ENCODE peak calls at places on chromosome 12, in ten cellular contexts. A is endothelial cell of umbilical vein; W is PC-3; R is HepG2; E is stomach; F is fibroblast of lung; U is left ventricle myocardium inferior; M is prostate gland; I is CD4-positive, CD25-positive, alpha-beta regulatory T cell; P is CD8-positive, alpha-beta memory T cell. Y is an unnamed sample.

GRCh38 chr12:79687711-79688270 is 3.0 kb downstream of the PAWR start:
- DNase-seq in A (peak), W (no peak), R (no peak), E (no peak), F (no peak), U (no peak), M (no peak), I (no peak), P (no peak), Y (no peak)

GRCh38 chr12:97396989-97397388 is 65.6 kb upstream of the RMST start:
- DNase-seq in A (no peak), W (no peak), R (no peak), E (no peak), F (no peak), U (no peak), M (no peak), I (no peak), P (no peak), Y (no peak)

GRCh38 chr12:104691661-104692334 is 235.1 kb downstream of the CHST11 start:
- DNase-seq in A (no peak), W (no peak), R (no peak), E (no peak), F (no peak), U (no peak), M (no peak), I (no peak), P (no peak), Y (no peak)

GRCh38 chr12:6946033-6946919 is 2.5 kb downstream of the C12orf57 start:
- DNase-seq in A (no peak), W (peak), R (peak), E (peak), F (no peak), U (no peak), M (peak), I (peak), P (peak), Y (no peak)

GRCh38 chr12:111160350-111161142 is 208.3 kb downstream of the PHETA1 start:
- DNase-seq in A (no peak), W (no peak), R (no peak), E (no peak), F (no peak), U (no peak), M (no peak), I (no peak), P (no peak), Y (no peak)

GRCh38 chr12:52912711-52913423 is 8.0 kb upstream of the KRT8 start:
- DNase-seq in A (no peak), W (no peak), R (no peak), E (peak), F (no peak), U (no peak), M (no peak), I (no peak), P (no peak), Y (no peak)

GRCh38 chr12:12606793-12607589 is 4.7 kb upstream of the CREBL2 start:
- DNase-seq in A (no peak), W (peak), R (peak), E (no peak), F (peak), U (no peak), M (no peak), I (no peak), P (no peak), Y (no peak)

GRCh38 chr12:89949457-89950195 is 241.0 kb upstream of the ATP2B1 start:
- DNase-seq in A (peak), W (peak), R (peak), E (no peak), F (peak), U (no peak), M (peak), I (peak), P (peak), Y (peak)

GRCh38 chr12:101876861-101877815 is at the start of gene DRAM1:
- DNase-seq in A (peak), W (peak), R (peak), E (peak), F (peak), U (peak), M (peak), I (peak), P (peak), Y (peak)

GRCh38 chr12:92621833-92622232 is 81.0 kb upstream of the PLEKHG7 start:
- DNase-seq in A (no peak), W (peak), R (no peak), E (no peak), F (no peak), U (no peak), M (no peak), I (no peak), P (no peak), Y (no peak)

GRCh38 chr12:50088577-50089335 is 3.6 kb downstream of the SMARCD1 start:
- DNase-seq in A (peak), W (peak), R (peak), E (peak), F (peak), U (no peak), M (peak), I (peak), P (peak), Y (no peak)

GRCh38 chr12:8088574-8088973 is 6.5 kb downstream of the NECAP1 start:
- DNase-seq in A (no peak), W (no peak), R (no peak), E (no peak), F (no peak), U (no peak), M (no peak), I (peak), P (peak), Y (no peak)

GRCh38 chr12:24705741-24706358 is 243.1 kb downstream of the BCAT1 start:
- DNase-seq in A (no peak), W (no peak), R (no peak), E (no peak), F (peak), U (no peak), M (no peak), I (no peak), P (no peak), Y (peak)

GRCh38 chr12:125794401-125794800 is 729.2 kb downstream of the AACS start:
- DNase-seq in A (no peak), W (no peak), R (no peak), E (no peak), F (peak), U (no peak), M (no peak), I (no peak), P (no peak), Y (no peak)

GRCh38 chr12:129486931-129487330 is 416.9 kb downstream of the TMEM132D start:
- DNase-seq in A (no peak), W (no peak), R (no peak), E (no peak), F (no peak), U (no peak), M (peak), I (no peak), P (no peak), Y (no peak)

GRCh38 chr12:113348849-113349536 is 9.4 kb upstream of the PLBD2 start:
- DNase-seq in A (no peak), W (no peak), R (no peak), E (no peak), F (no peak), U (no peak), M (no peak), I (no peak), P (no peak), Y (no peak)

GRCh38 chr12:121711925-121712461 is 559 bp upstream of the TMEM120B start:
- DNase-seq in A (no peak), W (peak), R (peak), E (peak), F (peak), U (peak), M (peak), I (no peak), P (peak), Y (no peak)

GRCh38 chr12:753401-754237 is 1.2 kb downstream of the WNK1 start:
- DNase-seq in A (no peak), W (no peak), R (no peak), E (peak), F (peak), U (peak), M (peak), I (peak), P (peak), Y (no peak)

GRCh38 chr12:118190266-118190665 is 54.3 kb downstream of the PEBP1 start:
- DNase-seq in A (peak), W (no peak), R (no peak), E (no peak), F (peak), U (no peak), M (no peak), I (no peak), P (no peak), Y (no peak)

GRCh38 chr12:30908389-30909087 is 18.0 kb upstream of the TSPAN11 start:
- DNase-seq in A (peak), W (peak), R (peak), E (no peak), F (peak), U (no peak), M (peak), I (no peak), P (no peak), Y (no peak)

GRCh38 chr12:119180380-119181040 is 1.8 kb downstream of the HSPB8 start:
- DNase-seq in A (peak), W (no peak), R (no peak), E (peak), F (peak), U (no peak), M (no peak), I (no peak), P (no peak), Y (no peak)

GRCh38 chr12:2057041-2057792 is 4.4 kb downstream of the CACNA1C start:
- DNase-seq in A (peak), W (peak), R (peak), E (peak), F (peak), U (peak), M (peak), I (no peak), P (peak), Y (peak)

GRCh38 chr12:85155791-85156190 is 119.6 kb downstream of the LRRIQ1 start:
- DNase-seq in A (peak), W (peak), R (peak), E (no peak), F (peak), U (no peak), M (no peak), I (no peak), P (no peak), Y (no peak)

GRCh38 chr12:103282124-103282523 is 213.6 kb downstream of the C12orf42 start:
- DNase-seq in A (no peak), W (no peak), R (no peak), E (no peak), F (no peak), U (no peak), M (no peak), I (no peak), P (no peak), Y (no peak)

DNA sequence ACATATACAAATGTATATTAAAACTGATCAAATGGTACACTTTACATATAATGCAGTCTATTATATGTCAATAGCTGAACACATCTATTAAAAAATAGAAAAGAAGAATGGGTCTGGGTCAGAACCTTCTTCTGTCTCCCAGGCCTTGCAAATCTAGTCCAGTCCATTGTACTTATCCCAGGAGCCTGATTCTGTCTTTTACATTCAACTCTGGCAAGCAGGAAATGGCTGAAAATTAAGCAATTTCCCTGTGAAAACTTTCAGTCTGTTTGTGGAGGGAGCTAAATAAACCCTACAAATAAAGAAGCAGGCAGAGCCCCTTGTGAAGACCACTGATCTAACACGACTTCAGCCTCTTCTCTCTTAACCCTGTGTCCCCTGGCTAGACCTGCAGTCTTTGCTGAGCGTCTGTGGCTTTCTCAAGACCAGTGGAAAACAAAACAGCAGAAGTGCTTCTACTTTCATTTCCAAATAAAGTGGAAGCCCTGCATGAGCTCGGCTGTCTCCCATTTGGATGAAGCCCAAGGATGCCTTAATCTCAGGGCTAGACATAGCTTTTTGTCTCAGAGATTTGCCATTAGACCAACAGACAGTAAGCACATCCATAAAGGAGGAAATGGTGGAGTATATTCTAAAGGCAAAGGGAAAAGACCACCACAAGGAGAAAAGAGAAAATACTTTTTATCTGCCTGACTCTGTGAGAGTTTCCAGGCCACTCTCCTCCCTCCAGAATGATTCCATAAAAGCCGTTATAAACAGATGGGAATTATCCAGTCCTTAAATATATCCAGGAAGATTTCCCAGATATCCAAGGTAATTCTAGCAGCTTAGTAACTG is 48.2 kb downstream of the CRACR2A start:
- DNase-seq in A (peak), W (no peak), R (no peak), E (no peak), F (no peak), U (no peak), M (no peak), I (no peak), P (no peak), Y (no peak)
- H3K4me3 ChIP-seq in A (no peak), W (no peak), R (no peak), E (no peak), F (no peak), U (peak), M (no peak), I (no peak), P (no peak), Y (no peak)

GRCh38 chr12:42485823-42486222 is 103.7 kb downstream of the PRICKLE1 start:
- DNase-seq in A (no peak), W (no peak), R (no peak), E (no peak), F (no peak), U (no peak), M (no peak), I (no peak), P (no peak), Y (no peak)

GRCh38 chr12:42486407-42486806 is 103.1 kb downstream of the PRICKLE1 start:
- DNase-seq in A (peak), W (no peak), R (no peak), E (no peak), F (no peak), U (no peak), M (no peak), I (no peak), P (no peak), Y (no peak)

GRCh38 chr12:42483534-42483857 is 106.0 kb downstream of the PRICKLE1 start:
- DNase-seq in A (peak), W (peak), R (no peak), E (no peak), F (peak), U (peak), M (peak), I (no peak), P (peak), Y (no peak)

GRCh38 chr12:42482820-42483533 is 106.6 kb downstream of the PRICKLE1 start:
- DNase-seq in A (peak), W (peak), R (peak), E (peak), F (peak), U (peak), M (peak), I (peak), P (peak), Y (no peak)

DNA sequence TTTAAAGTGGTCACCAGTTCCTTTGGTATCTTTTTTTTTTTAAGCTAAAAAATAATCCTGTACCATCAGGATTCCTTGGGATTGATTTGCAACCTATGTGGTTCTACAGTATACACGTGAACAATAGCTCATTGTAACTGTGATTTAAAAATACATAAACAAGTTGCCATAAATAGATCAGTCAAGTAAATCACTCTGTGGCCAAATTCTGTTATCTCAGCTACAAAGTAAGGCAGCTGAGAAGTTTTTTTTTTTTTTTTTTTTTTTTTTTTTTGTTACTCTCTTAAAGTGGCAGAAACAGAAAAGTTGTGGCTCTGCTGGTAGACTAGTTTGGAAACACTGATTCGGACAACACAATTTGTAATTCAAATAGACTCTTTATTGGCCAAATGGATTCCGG is 104.5 kb downstream of the PRICKLE1 start:
- DNase-seq in A (peak), W (no peak), R (no peak), E (no peak), F (peak), U (no peak), M (no peak), I (no peak), P (no peak), Y (no peak)
- H3K4me3 ChIP-seq in A (no peak), W (peak), R (no peak), E (no peak), F (no peak), U (peak), M (no peak), I (no peak), P (no peak), Y (no peak)

GRCh38 chr12:65895759-65896656 is 71.7 kb downstream of the HMGA2 start:
- DNase-seq in A (no peak), W (peak), R (peak), E (no peak), F (peak), U (no peak), M (no peak), I (no peak), P (no peak), Y (no peak)
- H3K4me3 ChIP-seq in A (no peak), W (no peak), R (peak), E (no peak), F (no peak), U (no peak), M (no peak), I (no peak), P (no peak), Y (no peak)

GRCh38 chr12:16604853-16605252 is 1.1 kb downstream of the LMO3 start:
- DNase-seq in A (no peak), W (no peak), R (no peak), E (no peak), F (no peak), U (no peak), M (no peak), I (no peak), P (no peak), Y (no peak)
- H3K4me3 ChIP-seq in A (no peak), W (no peak), R (no peak), E (peak), F (no peak), U (peak), M (peak), I (no peak), P (no peak), Y (no peak)

DNA sequence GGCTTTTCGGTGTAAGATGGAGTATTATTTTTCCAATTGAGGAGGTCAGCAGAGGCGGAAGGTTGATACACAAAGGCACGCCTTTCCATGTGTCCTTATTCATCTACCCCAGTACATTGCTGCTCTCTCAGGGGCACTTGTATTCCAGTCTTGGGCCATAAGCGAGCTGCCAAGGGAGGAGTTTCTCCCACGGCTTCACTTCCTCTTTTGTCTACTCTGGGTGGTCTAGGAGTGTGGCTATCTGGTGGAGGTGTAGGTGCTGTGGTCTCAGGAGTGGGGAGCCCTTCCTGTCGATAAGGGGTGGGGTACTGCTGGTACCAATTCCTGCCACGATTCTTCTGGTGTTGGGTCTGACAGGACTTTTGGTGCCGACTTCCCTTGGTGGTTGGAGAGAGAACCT is 73.4 kb downstream of the GAS2L3 start:
- DNase-seq in A (no peak), W (no peak), R (no peak), E (no peak), F (no peak), U (no peak), M (no peak), I (no peak), P (no peak), Y (no peak)
- H3K4me3 ChIP-seq in A (no peak), W (no peak), R (no peak), E (no peak), F (no peak), U (no peak), M (no peak), I (no peak), P (no peak), Y (no peak)

Y was measured in GM12864.